ENCODE peak calls at places on chromosomes 13 and 19, in eight cellular contexts. B is cardiac muscle cell, F is adrenal gland, O is Peyer's patch, R is uterus, U is heart left ventricle, V is prostate gland, Y is tibial nerve. C is an unnamed sample.

GRCh38 chr13:110575322-110576069 is 14.0 kb upstream of the RAB20 start:
- DNase-seq in R (no peak), V (no peak), B (peak; percentile 11), U (peak; percentile 43), Y (no peak), O (peak; percentile 60), F (peak; percentile 79), C (no peak)

GRCh38 chr19:5956323-5956722 is 21.6 kb downstream of the RANBP3 start:
- DNase-seq in U (no peak), F (no peak), R (no peak), Y (no peak), V (no peak), B (no peak), O (no peak), C (no peak)

GRCh38 chr13:21747456-21747855 is 76.6 kb downstream of the FGF9 start:
- DNase-seq in U (no peak), O (no peak), B (peak; percentile 82), R (no peak), F (no peak), Y (no peak), V (no peak), C (no peak)

GRCh38 chr13:34208326-34208725 is 390.4 kb downstream of the RFC3 start:
- DNase-seq in Y (no peak), F (no peak), R (no peak), O (no peak), B (no peak), U (no peak), V (no peak), C (no peak)

GRCh38 chr13:44713793-44714469 is 137.8 kb upstream of the TSC22D1 start:
- DNase-seq in Y (no peak), B (no peak), U (no peak), F (no peak), R (no peak), V (no peak), O (no peak), C (no peak)

GRCh38 chr19:3266792-3267469 is 42.5 kb downstream of the CELF5 start:
- DNase-seq in U (no peak), B (no peak), F (no peak), O (no peak), R (no peak), V (no peak), Y (no peak), C (no peak)

GRCh38 chr13:83498486-83499190 is 383.6 kb downstream of the SLITRK1 start:
- DNase-seq in R (no peak), B (no peak), U (no peak), O (no peak), V (no peak), F (no peak), Y (no peak), C (no peak)

GRCh38 chr19:38032951-38033350 is 125.9 kb downstream of the SIPA1L3 start:
- DNase-seq in R (no peak), B (no peak), F (no peak), O (no peak), Y (no peak), V (no peak), U (no peak), C (no peak)

GRCh38 chr13:66926200-66926850 is 303.8 kb downstream of the PCDH9 start:
- DNase-seq in O (no peak), U (no peak), V (no peak), F (no peak), R (no peak), Y (no peak), B (no peak), C (no peak)

GRCh38 chr13:110519046-110519445 is 42.5 kb downstream of the RAB20 start:
- DNase-seq in V (no peak), O (no peak), F (no peak), Y (no peak), U (no peak), B (no peak), R (no peak), C (no peak)

GRCh38 chr13:28251462-28251861 is 113.1 kb downstream of the PAN3 start:
- DNase-seq in V (no peak), R (no peak), F (no peak), U (no peak), Y (no peak), O (no peak), B (no peak), C (no peak)

GRCh38 chr19:13670846-13671245 is 93.5 kb upstream of the MRI1 start:
- DNase-seq in Y (no peak), R (no peak), B (no peak), V (no peak), F (no peak), O (no peak), U (no peak), C (no peak)

GRCh38 chr19:15534957-15535864 is 26.9 kb downstream of the CYP4F22 start:
- DNase-seq in U (no peak), B (no peak), V (no peak), O (no peak), Y (no peak), F (no peak), R (no peak), C (no peak)

GRCh38 chr19:31675187-31675913 is 326.1 kb upstream of the TSHZ3 start:
- DNase-seq in O (no peak), B (no peak), Y (no peak), F (no peak), R (no peak), U (no peak), V (no peak), C (no peak)

GRCh38 chr13:22945321-22946226 is 235.2 kb upstream of the SGCG start:
- DNase-seq in Y (no peak), O (no peak), V (no peak), B (no peak), F (no peak), U (no peak), R (no peak), C (no peak)

GRCh38 chr13:50650478-50650877 is 193.0 kb downstream of the DLEU7 start:
- DNase-seq in Y (no peak), R (no peak), V (no peak), U (no peak), B (no peak), F (no peak), O (no peak), C (no peak)

GRCh38 chr19:44554641-44555246 is 25.3 kb upstream of the CEACAM20 start:
- DNase-seq in B (no peak), V (no peak), Y (no peak), U (no peak), R (no peak), F (no peak), O (no peak), C (no peak)

GRCh38 chr13:98598043-98598442 is 21.1 kb upstream of the STK24 start:
- DNase-seq in U (no peak), V (no peak), R (no peak), O (no peak), Y (no peak), F (no peak), B (no peak), C (no peak)

GRCh38 chr13:30172593-30173300 is 134.6 kb downstream of the KATNAL1 start:
- DNase-seq in O (no peak), B (no peak), U (no peak), V (no peak), F (no peak), R (peak; percentile 58), Y (no peak), C (no peak)

GRCh38 chr13:94549241-94550029 is 46.5 kb downstream of the TGDS start:
- DNase-seq in R (peak; percentile 92), V (peak; percentile 94), Y (peak; percentile 94), U (peak; percentile 90), F (peak; percentile 90), O (peak; percentile 86), B (peak; percentile 93), C (peak; percentile 94)
- TF ChIP-seq CTCF in R (no peak), V (peak; percentile 16), Y (peak; percentile 51), U (peak; percentile 2), F (no peak), O (peak; percentile 12), B (no peak), C (no peak)

DNA sequence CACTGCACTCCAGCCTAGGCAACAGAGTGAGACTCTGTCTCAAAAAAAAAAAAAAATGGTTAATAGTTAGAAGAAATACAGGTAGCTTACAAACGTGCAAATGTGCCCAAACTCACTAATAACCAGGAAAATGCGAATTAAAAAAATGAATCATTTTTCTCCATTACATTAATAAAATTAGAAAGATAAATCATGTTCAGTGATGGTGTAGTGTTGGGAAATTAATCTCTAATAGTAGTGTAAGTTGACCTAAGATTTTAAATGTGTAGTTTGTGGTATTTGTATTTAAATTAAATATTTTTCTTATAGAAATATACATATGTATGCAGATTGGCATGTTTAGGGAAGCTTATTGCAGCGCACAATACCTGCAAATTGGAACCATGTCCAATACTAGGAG is 57.6 kb downstream of the PCCA start:
- DNase-seq in F (no peak), U (no peak), R (no peak), B (no peak), O (no peak), V (no peak), Y (no peak), C (no peak)
- H3K4me3 ChIP-seq in F (no peak overlapping the region), U (no peak overlapping the region), R (no peak overlapping the region), B (no peak overlapping the region), O (no peak overlapping the region), V (no peak overlapping the region), Y (no peak overlapping the region), C (no peak overlapping the region)

DNA sequence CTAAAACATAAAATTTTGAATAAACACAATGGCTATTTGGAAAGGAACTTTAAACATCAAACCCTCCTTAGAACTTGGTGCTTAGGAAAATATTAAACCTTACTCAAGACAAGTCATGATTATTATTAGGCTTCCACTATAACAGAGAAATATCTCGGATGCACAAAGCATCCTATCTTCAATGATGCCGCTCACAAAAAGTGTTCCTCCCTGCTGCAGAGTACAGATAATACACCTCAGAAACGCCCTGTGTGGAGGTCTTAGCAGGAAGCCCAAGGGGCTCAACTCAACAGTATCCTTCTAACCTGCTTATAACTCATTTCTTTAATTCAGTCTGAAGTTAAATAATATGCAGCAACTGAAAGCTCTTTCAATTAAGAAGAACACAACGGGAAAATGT is 12.2 kb downstream of the ELF1 start:
- DNase-seq in O (no peak), U (no peak), R (no peak), F (no peak), V (no peak), B (no peak), Y (no peak), C (no peak)
- H3K4me1 ChIP-seq in O (no peaks in the 10 kb centered on the region), U (no peaks in the 10 kb centered on the region), R (no peaks in the 10 kb centered on the region), F (peaks cover 43% of the 10 kb centered on the region), V (no peaks in the 10 kb centered on the region), B (peaks cover 6% of the 10 kb centered on the region), Y (no peaks in the 10 kb centered on the region), C (peaks cover 8% of the 10 kb centered on the region)

DNA sequence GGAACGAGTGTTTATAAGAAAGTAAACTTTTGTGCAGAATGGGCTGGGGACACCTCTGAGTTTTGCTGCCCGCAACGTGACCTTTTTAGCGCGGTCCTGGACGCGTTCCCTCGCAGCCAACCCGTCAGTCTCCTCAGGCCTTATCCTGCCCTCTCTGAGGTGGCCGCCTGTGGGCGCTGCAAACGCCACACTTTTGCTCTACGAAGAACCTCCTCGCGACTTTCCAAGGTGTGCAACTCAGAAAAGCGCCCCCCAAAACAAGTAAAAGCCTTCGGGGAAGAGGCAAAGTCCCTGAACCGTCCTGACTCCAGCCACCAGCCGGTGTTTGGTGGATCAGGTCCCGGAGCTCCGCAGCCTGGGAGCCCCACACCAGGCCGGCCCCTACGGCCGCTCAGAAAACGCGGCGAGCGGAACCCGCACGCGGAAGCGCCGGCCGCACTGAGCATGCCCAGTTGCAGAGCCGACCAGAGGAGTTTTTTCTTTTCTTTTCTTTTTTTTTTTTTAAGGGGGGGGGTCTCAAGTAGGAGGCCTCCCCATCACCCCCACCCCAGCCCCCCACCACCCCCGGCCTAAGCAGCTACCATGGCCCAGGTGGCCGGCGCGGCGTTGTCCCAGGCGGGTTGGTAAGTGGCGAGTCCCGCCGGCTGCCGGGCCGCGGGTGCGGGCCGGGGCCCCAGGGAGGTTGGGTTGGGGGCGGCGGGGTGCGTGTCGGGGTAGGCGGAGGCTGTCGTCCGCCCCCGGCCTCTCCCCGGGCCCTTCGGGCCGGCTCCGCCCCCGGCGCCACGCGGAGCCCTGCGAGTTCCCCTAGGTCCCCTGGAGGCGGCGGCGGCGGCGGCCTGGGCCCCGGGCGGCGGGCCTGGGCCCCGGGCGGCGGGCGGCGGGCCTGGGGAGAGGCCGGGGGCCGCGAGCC is at the start of gene TDRD3:
- DNase-seq in O (peak; percentile 75), U (peak; percentile 87), V (peak; percentile 81), Y (peak; percentile 53), F (peak; percentile 89), B (peak; percentile 90), R (peak; percentile 81), C (peak; percentile 87)
- TF ChIP-seq CTCF in O (peak; percentile 87), U (peak; percentile 94), V (peak; percentile 73), Y (peak; percentile 91), F (peak; percentile 76), B (peak; percentile 78), R (peak; percentile 72), C (peak; percentile 81)

C was measured in colonic mucosa.